ENCODE peak calls at places on chromosomes 7 and 10, in seven cellular contexts. N is adrenal gland; Y is OCI-LY7; W is stomach; T is lower leg skin; F is effector memory CD4-positive, alpha-beta T cell; L is right cardiac atrium. H is an unnamed sample.

GRCh38 chr10:87740232-87740631 is 77.8 kb downstream of the ATAD1 start:
- DNase-seq in Y (no peak), L (no peak), T (no peak), W (no peak), N (no peak), F (no peak), H (peak; percentile 92)

GRCh38 chr10:44261710-44262455 is 123.0 kb downstream of the CXCL12 start:
- DNase-seq in F (no peak), L (peak; percentile 73), N (peak; percentile 25), Y (no peak), T (no peak), W (no peak), H (peak; percentile 79)

GRCh38 chr10:14653271-14654161 is 121.2 kb downstream of the FAM107B start:
- DNase-seq in F (no peak), T (no peak), N (peak; percentile 56), L (peak; percentile 52), Y (peak; percentile 48), W (peak; percentile 80), H (peak; percentile 43)

GRCh38 chr7:7176421-7177043 is 5.8 kb upstream of the C1GALT1 start:
- DNase-seq in L (no peak), Y (no peak), F (no peak), N (peak; percentile 31), T (peak; percentile 60), W (no peak), H (peak; percentile 95)

GRCh38 chr10:88493676-88494483 is 89.2 kb downstream of the RNLS start:
- DNase-seq in T (no peak), W (no peak), Y (peak; percentile 4), F (no peak), N (no peak), L (no peak), H (peak; percentile 89)

GRCh38 chr10:124248646-124249045 is 155.2 kb upstream of the CHST15 start:
- DNase-seq in L (no peak), N (no peak), F (no peak), T (no peak), Y (peak; percentile 35), W (peak; percentile 23), H (no peak)

GRCh38 chr10:5913736-5914135 is 23.7 kb downstream of the FBH1 start:
- DNase-seq in T (no peak), Y (no peak), W (no peak), F (no peak), L (no peak), N (no peak), H (no peak)

GRCh38 chr10:103197177-103197576 is 4.1 kb upstream of the NT5C2 start:
- DNase-seq in L (peak; percentile 67), T (peak; percentile 62), Y (no peak), F (no peak), N (peak; percentile 91), W (peak; percentile 35), H (peak; percentile 79)

GRCh38 chr10:6739530-6740174 is 159.6 kb upstream of the PRKCQ start:
- DNase-seq in T (no peak), F (no peak), Y (no peak), W (no peak), L (no peak), N (no peak), H (no peak)

GRCh38 chr10:29471483-29471859 is 163.3 kb downstream of the SVIL start:
- DNase-seq in W (no peak), N (no peak), F (no peak), Y (no peak), T (no peak), L (no peak), H (peak; percentile 89)

GRCh38 chr10:18594574-18595156 is 56.7 kb downstream of the NSUN6 start:
- DNase-seq in L (no peak), Y (no peak), N (no peak), W (no peak), T (no peak), F (no peak), H (peak; percentile 11)

GRCh38 chr7:91957823-91958222 is 17.2 kb downstream of the AKAP9 start:
- DNase-seq in T (no peak), N (peak; percentile 44), L (no peak), W (no peak), Y (no peak), F (no peak), H (no peak)

GRCh38 chr10:118621304-118621942 is 26.0 kb upstream of the PRLHR start:
- DNase-seq in W (no peak), N (no peak), T (no peak), Y (no peak), L (no peak), F (no peak), H (no peak)

GRCh38 chr7:120743128-120743527 is 114.8 kb downstream of the TSPAN12 start:
- DNase-seq in T (no peak), L (no peak), W (no peak), N (no peak), Y (no peak), F (no peak), H (no peak)

GRCh38 chr7:82694020-82694419 is 250.4 kb upstream of the CACNA2D1 start:
- DNase-seq in F (no peak), Y (no peak), N (no peak), L (no peak), T (no peak), W (no peak), H (no peak)

DNA sequence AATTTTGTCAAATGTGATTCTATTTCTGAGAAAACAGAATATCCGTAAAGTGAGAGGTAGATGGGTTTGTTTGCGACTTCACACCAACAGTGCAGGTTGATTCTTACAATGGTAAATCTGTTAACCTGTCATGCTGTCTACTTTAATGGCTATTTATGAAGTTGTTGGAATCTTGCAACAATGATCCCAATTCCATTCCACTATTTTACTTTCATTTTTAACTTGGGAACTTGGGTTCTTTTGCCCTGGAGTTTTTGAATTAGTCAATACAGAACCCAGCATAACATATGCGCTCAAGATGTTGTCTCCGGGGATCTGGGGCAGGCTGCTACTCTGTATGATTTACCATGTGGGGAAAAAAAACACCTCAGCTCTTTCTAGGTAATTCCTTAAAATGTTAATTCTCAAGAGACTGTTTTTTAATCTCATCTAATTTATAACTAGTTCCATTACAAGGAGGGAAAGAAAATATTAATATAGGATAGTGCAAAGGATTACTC is 1.2 kb downstream of the LGI1 start:
- DNase-seq in T (no peak), N (no peak), F (no peak), W (no peak), L (no peak), Y (no peak), H (peak; percentile 7)
- H3K4me3 ChIP-seq in T (no peak overlapping the region), N (no peak overlapping the region), F (no peak overlapping the region), W (peak overlapping the region; percentile 17), L (no peak overlapping the region), Y (no peak overlapping the region), H (no peak overlapping the region)

GRCh38 chr7:111755388-111755787 is 193.1 kb upstream of the IMMP2L start:
- DNase-seq in F (no peak), Y (no peak), W (no peak), L (no peak), T (no peak), N (no peak), H (no peak)

GRCh38 chr7:111753968-111754367 is 191.7 kb upstream of the IMMP2L start:
- DNase-seq in N (no peak), F (no peak), T (no peak), Y (no peak), W (no peak), L (no peak), H (peak; percentile 41)

GRCh38 chr7:111760043-111760442 is 197.8 kb upstream of the IMMP2L start:
- DNase-seq in N (no peak), W (no peak), F (no peak), T (no peak), Y (no peak), L (no peak), H (no peak)

GRCh38 chr7:111758332-111758731 is 196.0 kb upstream of the IMMP2L start:
- DNase-seq in Y (no peak), L (no peak), F (no peak), W (no peak), T (no peak), N (no peak), H (no peak)

GRCh38 chr7:111756687-111757178 is 194.4 kb upstream of the IMMP2L start:
- DNase-seq in F (no peak), N (peak; percentile 25), Y (no peak), L (peak; percentile 89), T (peak; percentile 30), W (no peak), H (peak; percentile 87)
- H3K4me3 ChIP-seq in F (no peak overlapping the region), N (no peak overlapping the region), Y (no peak overlapping the region), L (no peak overlapping the region), T (no peak overlapping the region), W (no peak overlapping the region), H (peak overlapping the region; percentile 0)

GRCh38 chr7:23332881-23333612 is 33.9 kb downstream of the MALSU1 start:
- DNase-seq in T (no peak), F (no peak), Y (no peak), W (no peak), N (peak; percentile 23), L (peak; percentile 79), H (peak; percentile 62)

GRCh38 chr7:23335621-23336020 is 36.5 kb downstream of the MALSU1 start:
- DNase-seq in F (no peak), N (no peak), L (peak; percentile 58), W (no peak), T (no peak), Y (no peak), H (no peak)

GRCh38 chr7:23333671-23334246 is 34.6 kb downstream of the MALSU1 start:
- DNase-seq in Y (no peak), L (peak; percentile 75), W (no peak), N (no peak), T (peak; percentile 45), F (no peak), H (peak; percentile 99)

GRCh38 chr7:23335141-23335540 is 36.0 kb downstream of the MALSU1 start:
- DNase-seq in N (no peak), F (no peak), T (no peak), Y (no peak), L (no peak), W (no peak), H (no peak)

GRCh38 chr7:23334482-23335056 is 35.4 kb downstream of the MALSU1 start:
- DNase-seq in L (peak; percentile 48), T (no peak), Y (no peak), N (peak; percentile 26), W (peak; percentile 77), F (no peak), H (peak; percentile 99)
- H3K4me3 ChIP-seq in L (no peak overlapping the region), T (no peak overlapping the region), Y (no peak overlapping the region), N (no peak overlapping the region), W (no peak overlapping the region), F (no peak overlapping the region), H (no peak overlapping the region)

GRCh38 chr7:70615066-70615465 is 516.9 kb upstream of the GALNT17 start:
- DNase-seq in Y (no peak), F (no peak), L (no peak), T (no peak), N (no peak), W (no peak), H (no peak)
- H3K4me3 ChIP-seq in Y (no peak overlapping the region), F (no peak overlapping the region), L (no peak overlapping the region), T (no peak overlapping the region), N (no peak overlapping the region), W (no peak overlapping the region), H (no peak overlapping the region)

GRCh38 chr7:87474046-87474445 is 1.4 kb downstream of the ABCB4 start:
- DNase-seq in W (no peak), F (no peak), T (no peak), L (no peak), N (no peak), Y (no peak), H (no peak)
- H3K4me3 ChIP-seq in W (no peak overlapping the region), F (no peak overlapping the region), T (no peak overlapping the region), L (no peak overlapping the region), N (no peak overlapping the region), Y (peak overlapping the region; percentile 62), H (no peak overlapping the region)